ENCODE peak calls at places on chromosomes 16 and 17, in eight cellular contexts. M is colonic mucosa, W is transverse colon, B is pancreas, H is lower leg skin, C is neural progenitor cell, J is prostate gland, S is OCI-LY7. G is an unnamed sample.

GRCh38 chr16:82694239-82694874 is 67.6 kb downstream of the CDH13 start:
- DNase-seq in W (no peak), S (no peak), C (no peak), J (no peak), M (no peak), B (no peak), H (no peak), G (peak)

GRCh38 chr16:29007865-29008593 is 23.2 kb downstream of the LAT start:
- DNase-seq in W (no peak), J (no peak), S (no peak), C (no peak), H (no peak), B (no peak), M (no peak), G (peak)

GRCh38 chr17:27408891-27409290 is 47.4 kb upstream of the KSR1 start:
- DNase-seq in C (no peak), H (peak), S (no peak), W (no peak), B (no peak), M (no peak), J (no peak), G (peak)

GRCh38 chr16:78072275-78072674 is 27.2 kb upstream of the WWOX start:
- DNase-seq in M (no peak), C (no peak), W (no peak), J (no peak), H (no peak), B (no peak), S (no peak), G (no peak)

GRCh38 chr16:27080870-27081269 is 14.1 kb downstream of the C16orf82 start:
- DNase-seq in C (peak), S (peak), J (no peak), B (no peak), W (no peak), H (no peak), M (no peak), G (peak)

GRCh38 chr17:61219460-61219859 is 180.2 kb upstream of the TBX2 start:
- DNase-seq in H (no peak), M (no peak), C (no peak), S (no peak), J (no peak), B (no peak), W (no peak), G (peak)

GRCh38 chr17:44749076-44750020 is 9.4 kb upstream of the ADAM11 start:
- DNase-seq in B (no peak), W (no peak), H (no peak), M (no peak), J (no peak), C (no peak), S (no peak), G (no peak)

GRCh38 chr17:74960739-74961342 is 11.7 kb downstream of the HID1 start:
- DNase-seq in W (peak), M (peak), H (no peak), C (peak), S (peak), J (no peak), B (no peak), G (no peak)

GRCh38 chr17:37792787-37793186 is 47.9 kb upstream of the HNF1B start:
- DNase-seq in J (no peak), M (no peak), W (no peak), B (no peak), C (peak), S (no peak), H (no peak), G (peak)

GRCh38 chr16:16890964-16891363 is 512.0 kb downstream of the NPIPA7 start:
- DNase-seq in B (no peak), W (no peak), C (no peak), M (no peak), H (no peak), S (peak), J (no peak), G (no peak)

GRCh38 chr16:89795676-89796075 is 20.8 kb downstream of the FANCA start:
- DNase-seq in S (no peak), B (no peak), C (no peak), J (no peak), H (no peak), W (no peak), M (no peak), G (no peak)

GRCh38 chr16:27776556-27776955 is 226.6 kb downstream of the KATNIP start:
- DNase-seq in W (no peak), C (no peak), M (no peak), H (no peak), B (no peak), S (no peak), J (no peak), G (no peak)

GRCh38 chr17:78294776-78295175 is 63.3 kb downstream of the TMEM235 start:
- DNase-seq in J (no peak), S (no peak), C (no peak), W (no peak), B (no peak), H (no peak), M (no peak), G (peak)

GRCh38 chr17:61007980-61008379 is 330.3 kb downstream of the BCAS3 start:
- DNase-seq in M (peak), B (no peak), C (peak), W (peak), J (no peak), H (no peak), S (no peak), G (no peak)

GRCh38 chr17:57636274-57636673 is 108.8 kb downstream of the CCDC182 start:
- DNase-seq in J (no peak), B (no peak), C (no peak), H (no peak), W (no peak), M (no peak), S (peak), G (no peak)

GRCh38 chr16:25148568-25149215 is 37.1 kb downstream of the LCMT1 start:
- DNase-seq in C (peak), M (no peak), W (no peak), S (no peak), B (no peak), H (no peak), J (no peak), G (no peak)

GRCh38 chr16:73737637-73738036 is 559.0 kb upstream of the PSMD7 start:
- DNase-seq in H (no peak), B (no peak), M (no peak), J (no peak), C (no peak), S (no peak), W (no peak), G (no peak)

GRCh38 chr17:72604518-72604917 is 483.7 kb downstream of the SOX9 start:
- DNase-seq in W (no peak), C (no peak), M (no peak), J (no peak), S (no peak), H (no peak), B (no peak), G (no peak)

GRCh38 chr17:75238020-75238580 is 23.3 kb downstream of the GGA3 start:
- DNase-seq in W (no peak), M (no peak), H (no peak), B (no peak), C (no peak), S (no peak), J (no peak), G (no peak)

GRCh38 chr16:57639172-57639571 is 10.7 kb downstream of the ADGRG1 start:
- DNase-seq in M (no peak), W (no peak), C (peak), H (no peak), B (peak), J (peak), S (peak), G (peak)

GRCh38 chr17:42700890-42701289 is 18.6 kb downstream of the CNTNAP1 start:
- DNase-seq in W (no peak), C (no peak), M (no peak), S (no peak), H (no peak), B (no peak), J (no peak), G (no peak)

GRCh38 chr16:80387308-80387921 is 153.4 kb upstream of the DYNLRB2 start:
- DNase-seq in H (no peak), C (no peak), J (no peak), W (no peak), B (no peak), M (no peak), S (no peak), G (no peak)

GRCh38 chr16:54347961-54348360 is 61.4 kb upstream of the IRX3 start:
- DNase-seq in W (peak), M (no peak), C (no peak), B (no peak), S (no peak), H (no peak), J (no peak), G (no peak)

GRCh38 chr17:151886-152859 is 14.8 kb downstream of the SCGB1C2 start:
- DNase-seq in S (no peak), B (no peak), W (no peak), M (no peak), J (no peak), H (peak), C (no peak), G (peak)

GRCh38 chr16:3959148-3959547 is 78.6 kb upstream of the CREBBP start:
- DNase-seq in W (no peak), B (no peak), C (no peak), S (no peak), H (no peak), M (no peak), J (no peak), G (peak)

GRCh38 chr16:2163211-2163881 is 7.8 kb downstream of the TRAF7 start:
- DNase-seq in J (peak), B (no peak), S (no peak), H (no peak), C (no peak), W (peak), M (peak), G (no peak)

GRCh38 chr17:76071497-76072148 is 694 bp downstream of the SRP68 start:
- DNase-seq in C (no peak), S (peak), H (no peak), M (peak), J (no peak), W (no peak), B (no peak), G (no peak)

GRCh38 chr17:10357768-10358167 is 15.0 kb downstream of the MYH13 start:
- DNase-seq in H (no peak), M (no peak), W (no peak), J (no peak), C (peak), S (peak), B (no peak), G (no peak)
- TF ChIP-seq CTCF in H (no peak), M (no peak), W (no peak), J (no peak), C (peak), S (peak), B (no peak), G (peak)

DNA sequence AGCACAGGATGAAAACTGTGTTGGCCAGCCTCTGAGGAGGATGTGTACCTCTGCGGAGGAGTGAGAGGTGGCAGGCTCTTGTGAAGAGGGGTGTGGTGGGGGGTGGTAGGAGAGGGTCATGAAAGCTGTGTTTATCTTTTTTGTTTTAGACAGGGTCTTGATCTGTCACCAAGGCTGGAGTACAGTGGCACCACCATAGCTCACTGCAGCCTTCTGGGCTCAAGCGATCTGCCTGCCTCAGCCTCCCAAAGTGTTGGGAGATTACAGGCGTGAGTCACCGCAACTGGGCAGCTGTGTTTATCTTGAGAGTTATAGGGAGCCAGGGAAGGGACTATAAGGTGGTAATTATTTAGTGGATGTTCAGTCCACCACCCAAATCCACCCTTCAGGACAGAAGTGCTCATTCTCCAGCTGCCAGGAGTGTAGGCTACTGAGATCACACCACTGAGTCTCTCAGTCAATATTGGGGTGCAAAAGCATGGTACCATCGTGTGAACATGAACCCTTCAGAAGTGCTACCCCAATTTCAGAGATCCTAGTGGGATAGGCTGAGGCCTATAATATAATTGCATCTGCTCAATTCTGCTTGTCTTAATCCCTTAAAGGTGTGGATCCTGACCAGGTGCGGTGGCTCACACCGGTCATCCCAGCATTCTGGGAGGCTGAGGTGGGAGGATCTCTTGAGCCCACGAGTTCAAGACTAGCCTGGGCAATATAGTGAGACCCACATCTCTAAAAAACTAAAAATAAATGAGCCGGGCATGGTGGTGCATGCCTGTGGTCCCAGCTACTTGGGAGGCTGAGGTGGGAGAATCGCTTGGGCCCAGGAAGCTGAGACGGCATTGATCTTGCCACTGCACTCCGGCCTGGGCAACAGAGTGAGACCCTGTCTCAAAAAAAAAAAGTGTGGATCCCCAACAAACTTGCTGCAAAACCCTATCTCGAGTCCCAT is 788 bp upstream of the EXOC3L1 start:
- DNase-seq in M (no peak), H (no peak), J (no peak), B (no peak), S (no peak), W (no peak), C (no peak), G (no peak)
- H3K4me3 ChIP-seq in M (no peak), H (no peak), J (no peak), B (no peak), S (no peak), W (no peak), C (no peak), G (no peak)

DNA sequence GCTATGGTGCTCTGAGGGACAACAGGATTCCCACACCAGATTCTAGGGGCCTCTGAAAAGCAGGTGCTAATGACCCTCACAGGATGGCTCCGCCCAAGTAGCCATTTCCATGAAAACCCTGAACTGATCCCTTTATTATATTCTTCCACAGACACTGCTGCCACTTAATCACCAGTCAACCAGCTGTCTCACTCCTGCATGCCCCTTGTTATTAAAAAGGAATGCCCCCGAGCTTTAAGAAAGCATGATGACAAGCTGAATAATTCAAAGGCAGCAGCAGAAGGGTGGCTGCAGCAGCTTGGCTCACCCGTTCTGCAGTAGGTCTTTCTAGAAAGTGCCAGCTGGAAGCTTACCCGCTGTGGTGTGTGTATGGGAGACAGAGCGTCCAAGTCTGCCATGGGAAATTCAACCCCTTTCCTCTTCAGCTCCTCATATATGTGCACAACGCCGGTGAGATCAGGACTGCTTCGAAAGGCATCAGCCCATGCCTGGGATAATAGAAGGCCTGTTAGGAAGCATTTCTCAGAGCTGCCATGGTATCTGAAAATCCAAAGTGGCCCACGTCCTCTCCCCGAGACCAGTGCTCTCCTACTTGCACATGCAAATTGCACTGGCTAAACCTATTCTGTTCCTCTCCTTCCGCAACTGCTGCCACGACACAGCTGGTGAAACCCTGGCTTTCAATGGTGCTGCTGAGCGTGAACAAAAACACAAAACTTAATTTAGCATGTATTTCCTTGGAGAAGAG is 47.7 kb upstream of the SREBF1 start:
- DNase-seq in J (no peak), M (no peak), B (no peak), C (no peak), H (no peak), S (no peak), W (no peak), G (no peak)
- TF ChIP-seq CTCF in J (no peak), M (no peak), B (no peak), C (no peak), H (no peak), S (no peak), W (no peak), G (no peak)

DNA sequence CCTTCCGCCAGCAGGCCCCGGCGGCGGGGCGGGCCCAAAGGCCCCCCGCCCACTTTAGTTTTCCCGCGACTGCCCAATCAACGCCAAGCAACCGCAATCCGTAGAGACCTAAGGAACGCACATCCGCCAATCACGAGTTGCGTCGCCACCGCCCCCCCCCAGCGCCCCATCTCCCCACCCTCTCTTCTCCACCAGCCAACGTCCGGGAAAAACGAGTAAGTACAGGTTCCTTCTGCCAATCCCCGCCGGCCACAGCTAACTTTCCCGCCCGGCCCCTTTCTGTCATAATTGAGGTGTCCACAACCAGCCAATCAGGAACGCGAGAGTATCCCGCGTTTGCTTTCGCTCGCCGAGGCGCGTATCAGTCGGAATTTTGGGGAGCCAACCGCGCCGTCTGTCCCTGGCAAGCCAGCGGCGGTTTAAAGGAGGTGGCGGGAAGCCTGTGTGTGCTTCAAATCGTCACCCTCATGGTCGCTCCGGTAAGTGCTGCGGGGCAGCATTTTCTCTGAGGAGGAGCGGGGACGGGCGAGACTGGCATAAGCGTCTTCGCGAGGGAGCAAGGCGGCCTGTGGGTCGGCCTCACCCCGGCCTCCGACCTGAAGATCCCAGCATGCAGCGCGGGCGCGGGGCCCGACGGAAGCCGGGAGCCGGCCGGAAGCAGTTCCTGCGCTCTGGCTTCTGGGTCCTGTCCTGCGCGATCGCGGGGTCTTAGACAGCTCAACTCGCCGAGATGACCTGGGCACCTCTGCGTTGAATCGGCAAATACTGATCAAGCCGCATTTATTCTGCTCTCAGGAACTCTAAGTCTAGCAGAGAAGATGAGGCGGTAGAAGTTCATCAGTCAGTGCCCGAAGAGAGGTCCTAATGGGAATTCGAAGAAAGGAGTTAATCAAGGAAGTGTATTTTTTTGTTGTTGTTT is at the start of gene MIS12:
- DNase-seq in M (peak), W (peak), B (peak), J (peak), H (peak), C (peak), S (peak), G (peak)
- H3K4me3 ChIP-seq in M (peak), W (peak), B (peak), J (peak), H (peak), C (peak), S (peak), G (peak)

GRCh38 chr16:20887207-20887606 is 13.0 kb downstream of the DCUN1D3 start:
- DNase-seq in B (no peak), M (no peak), J (no peak), C (no peak), H (no peak), S (no peak), W (no peak), G (no peak)
- TF ChIP-seq CTCF in B (no peak), M (no peak), J (no peak), C (no peak), H (no peak), S (no peak), W (no peak), G (no peak)

GRCh38 chr16:19215705-19216104 is 47.7 kb downstream of the SYT17 start:
- DNase-seq in M (no peak), H (no peak), W (no peak), C (no peak), J (no peak), S (no peak), B (no peak), G (no peak)

GRCh38 chr16:19213885-19214284 is 45.8 kb downstream of the SYT17 start:
- DNase-seq in W (no peak), J (no peak), S (peak), H (no peak), C (no peak), B (no peak), M (no peak), G (no peak)

GRCh38 chr16:19212059-19212458 is 44.0 kb downstream of the SYT17 start:
- DNase-seq in M (no peak), B (no peak), H (no peak), W (no peak), C (no peak), S (no peak), J (no peak), G (no peak)

GRCh38 chr16:19210175-19210924 is 42.3 kb downstream of the SYT17 start:
- DNase-seq in W (no peak), S (peak), C (no peak), M (no peak), B (no peak), J (no peak), H (no peak), G (no peak)

DNA sequence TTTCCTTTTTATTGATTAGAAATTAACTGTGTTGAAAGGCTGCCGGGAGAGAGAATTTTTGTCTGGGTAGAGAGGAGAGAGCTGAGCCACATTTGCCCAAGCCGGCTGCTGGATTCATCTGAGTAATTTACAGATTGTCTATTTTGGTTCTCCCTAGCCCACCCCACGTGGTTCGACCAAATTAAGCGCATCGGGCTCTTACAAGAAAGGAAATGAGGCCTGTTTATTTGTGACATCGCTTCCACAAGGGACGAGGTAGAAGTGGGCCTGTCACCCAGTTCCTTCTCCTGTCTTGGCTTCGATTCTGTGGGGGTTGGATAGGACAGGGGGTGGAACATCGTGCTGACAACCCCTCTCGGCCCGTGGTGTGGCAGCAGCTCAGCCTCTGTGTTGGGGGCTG is 42.9 kb downstream of the SYT17 start:
- DNase-seq in J (no peak), S (peak), H (no peak), C (no peak), B (no peak), W (no peak), M (no peak), G (no peak)
- H3K4me3 ChIP-seq in J (no peak), S (peak), H (no peak), C (no peak), B (no peak), W (no peak), M (no peak), G (no peak)

GRCh38 chr16:88549671-88550643 is 20.2 kb upstream of the ZC3H18 start:
- DNase-seq in J (no peak), H (no peak), B (no peak), C (no peak), W (no peak), S (no peak), M (no peak), G (no peak)
- TF ChIP-seq CTCF in J (no peak), H (no peak), B (no peak), C (no peak), W (no peak), S (no peak), M (no peak), G (no peak)

GRCh38 chr17:28505986-28506665 is at the start of gene FOXN1:
- DNase-seq in H (no peak), C (no peak), S (no peak), J (no peak), B (no peak), M (no peak), W (no peak), G (no peak)
- H3K4me3 ChIP-seq in H (no peak), C (no peak), S (no peak), J (no peak), B (no peak), M (no peak), W (no peak), G (no peak)

GRCh38 chr16:22099256-22099975 is 7.1 kb downstream of the VWA3A start:
- DNase-seq in J (no peak), B (no peak), W (no peak), H (no peak), S (no peak), C (no peak), M (no peak), G (no peak)
- TF ChIP-seq CTCF in J (no peak), B (no peak), W (no peak), H (no peak), S (peak), C (no peak), M (no peak), G (no peak)

G was measured in foreskin fibroblast.